ENCODE peak calls at places on chromosome 1, in eight cellular contexts. U, Y, V, I, Q, T, F and G are unnamed samples.
A peak's percentile ranks its signal among the peaks of the same experiment; 100 is the strongest.

GRCh38 chr1:218024211-218024720 is 260.8 kb upstream of the RRP15 start:
- DNase-seq in T (no peak), Y (no peak), I (no peak), U (no peak), F (no peak), Q (no peak), V (no peak), G (no peak)

GRCh38 chr1:59290173-59290954 is 6.5 kb upstream of the FGGY start:
- DNase-seq in F (peak; percentile 39), I (peak; percentile 35), V (peak; percentile 61), Q (no peak), Y (no peak), T (no peak), U (no peak), G (no peak)

GRCh38 chr1:216604771-216605170 is 118.5 kb downstream of the ESRRG start:
- DNase-seq in U (no peak), T (no peak), Y (no peak), V (no peak), F (no peak), Q (no peak), I (no peak), G (no peak)

GRCh38 chr1:209567788-209568187 is 15.7 kb upstream of the CAMK1G start:
- DNase-seq in Q (no peak), V (no peak), T (no peak), U (no peak), Y (no peak), I (peak; percentile 34), F (no peak), G (no peak)

GRCh38 chr1:41672173-41672572 is 187.7 kb upstream of the EDN2 start:
- DNase-seq in F (peak; percentile 67), U (no peak), I (peak; percentile 80), Y (no peak), V (no peak), T (no peak), Q (no peak), G (no peak)

GRCh38 chr1:14267991-14268390 is 330.5 kb upstream of the KAZN start:
- DNase-seq in Q (no peak), F (no peak), V (no peak), T (no peak), U (no peak), Y (no peak), I (no peak), G (no peak)

GRCh38 chr1:49163041-49163440 is 386.4 kb upstream of the BEND5 start:
- DNase-seq in I (no peak), F (no peak), Y (no peak), U (no peak), T (no peak), V (no peak), Q (no peak), G (no peak)

GRCh38 chr1:117698398-117699160 is 92.7 kb downstream of the TENT5C start:
- DNase-seq in F (no peak), V (no peak), Y (no peak), I (no peak), T (no peak), U (no peak), Q (no peak), G (no peak)

GRCh38 chr1:201539561-201540404 is 856 bp downstream of the NAV1 start:
- DNase-seq in F (no peak), T (no peak), U (no peak), Y (no peak), I (peak; percentile 59), Q (no peak), V (no peak), G (no peak)

GRCh38 chr1:206698990-206699586 is 14.4 kb downstream of the MAPKAPK2 start:
- DNase-seq in U (no peak), V (no peak), I (no peak), T (no peak), F (no peak), Q (no peak), Y (no peak), G (no peak)

GRCh38 chr1:234887026-234887910 is 241.4 kb downstream of the TOMM20 start:
- DNase-seq in V (no peak), U (no peak), Q (no peak), T (no peak), Y (no peak), I (peak; percentile 40), F (no peak), G (no peak)

GRCh38 chr1:40630488-40631223 is 34.8 kb downstream of the RIMS3 start:
- DNase-seq in F (no peak), U (no peak), T (no peak), I (peak; percentile 38), Y (no peak), V (no peak), Q (no peak), G (no peak)